ENCODE peak calls at places on chromosomes 11 and 22, in six cellular contexts. P, H, S, C, F and B are unnamed samples.

GRCh38 chr22:21032037-21032842 is at the start of gene SLC7A4:
- DNase-seq in F (peak), H (no peak), C (no peak), P (no peak), S (no peak), B (no peak)

GRCh38 chr11:10413268-10413667 is 41.8 kb upstream of the AMPD3 start:
- DNase-seq in F (peak), C (no peak), S (no peak), H (no peak), P (no peak), B (no peak)

GRCh38 chr11:62705880-62706831 is 1.1 kb downstream of the BSCL2 start:
- DNase-seq in P (peak), S (peak), F (peak), H (peak), C (peak), B (peak)

GRCh38 chr11:44018127-44018521 is 29.7 kb upstream of the ACCSL start:
- DNase-seq in H (no peak), F (no peak), S (no peak), P (peak), C (no peak), B (no peak)

GRCh38 chr11:17512101-17512500 is 32.1 kb downstream of the USH1C start:
- DNase-seq in C (no peak), P (no peak), H (no peak), F (no peak), S (no peak), B (no peak)

GRCh38 chr11:128502736-128503135 is 84.6 kb downstream of the ETS1 start:
- DNase-seq in H (peak), C (no peak), P (no peak), S (no peak), F (no peak), B (no peak)

GRCh38 chr22:43154887-43155536 is 3.7 kb downstream of the TSPO start:
- DNase-seq in S (peak), P (no peak), H (no peak), F (no peak), C (no peak), B (no peak)

GRCh38 chr11:21927628-21928027 is 265.3 kb upstream of the ANO5 start:
- DNase-seq in F (no peak), P (no peak), H (no peak), C (no peak), S (no peak), B (no peak)

GRCh38 chr11:8766993-8767374 is 84.4 kb downstream of the RPL27A start:
- DNase-seq in C (no peak), F (no peak), P (no peak), S (no peak), H (no peak), B (no peak)

GRCh38 chr22:44278234-44279058 is 34.3 kb downstream of the SHISAL1 start:
- DNase-seq in P (no peak), F (no peak), C (no peak), H (no peak), S (no peak), B (no peak)

GRCh38 chr22:49015993-49016908 is 811.4 kb downstream of the BRD1 start:
- DNase-seq in P (no peak), S (peak), H (no peak), F (no peak), C (no peak), B (no peak)

GRCh38 chr11:69134957-69135356 is 20.8 kb upstream of the SMIM38 start:
- DNase-seq in F (no peak), H (no peak), S (no peak), C (no peak), P (no peak), B (no peak)

GRCh38 chr11:124752471-124753100 is 531 bp upstream of the VSIG2 start:
- DNase-seq in P (no peak), C (no peak), S (no peak), H (no peak), F (no peak), B (no peak)

GRCh38 chr11:35288817-35289541 is 130.4 kb downstream of the SLC1A2 start:
- DNase-seq in S (no peak), C (no peak), F (no peak), P (no peak), H (peak), B (no peak)

GRCh38 chr11:77083553-77084245 is 16.9 kb downstream of the CAPN5 start:
- DNase-seq in P (no peak), F (no peak), S (peak), C (no peak), H (no peak), B (no peak)

GRCh38 chr22:39630721-39631120 is 60.2 kb downstream of the CACNA1I start:
- DNase-seq in C (no peak), S (no peak), F (no peak), P (no peak), H (no peak), B (no peak)

GRCh38 chr11:84260862-84261261 is 974.7 kb upstream of the CCDC90B start:
- DNase-seq in P (peak), S (no peak), F (no peak), H (peak), C (no peak), B (no peak)

GRCh38 chr11:44611687-44612437 is 46.4 kb downstream of the CD82 start:
- DNase-seq in F (peak), S (no peak), P (no peak), H (no peak), C (no peak), B (no peak)

GRCh38 chr11:204587-205109 is 2.6 kb downstream of the BET1L start:
- DNase-seq in S (peak), H (no peak), C (no peak), P (no peak), F (no peak), B (no peak)

GRCh38 chr22:43343262-43343988 is at the start of gene SCUBE1:
- DNase-seq in F (peak), S (peak), C (peak), P (peak), H (no peak), B (peak)

GRCh38 chr11:116646191-116646590 is 126.6 kb downstream of the BUD13 start:
- DNase-seq in H (no peak), C (no peak), P (no peak), S (no peak), F (no peak), B (no peak)

GRCh38 chr22:22943521-22944267 is 56.1 kb downstream of the IGLL5 start:
- DNase-seq in F (no peak), P (no peak), C (no peak), H (no peak), S (peak), B (no peak)

GRCh38 chr11:6988506-6988905 is 31.6 kb downstream of the ZNF214 start:
- DNase-seq in C (no peak), P (no peak), S (no peak), F (no peak), H (peak), B (no peak)

GRCh38 chr22:30338802-30339201 is 12.1 kb upstream of the TBC1D10A start:
- DNase-seq in H (no peak), C (no peak), P (no peak), S (no peak), F (no peak), B (no peak)

GRCh38 chr11:115422013-115422697 is 82.1 kb downstream of the CADM1 start:
- DNase-seq in F (no peak), C (no peak), S (no peak), H (no peak), P (no peak), B (no peak)

GRCh38 chr11:121295246-121296007 is 2.9 kb downstream of the SC5D start:
- DNase-seq in C (no peak), S (no peak), F (no peak), H (no peak), P (no peak), B (no peak)

GRCh38 chr11:638616-639323 is 1.7 kb downstream of the DRD4 start:
- DNase-seq in C (no peak), F (no peak), H (peak), S (no peak), P (no peak), B (no peak)

GRCh38 chr11:5712507-5712906 is 22.9 kb downstream of the TRIM22 start:
- DNase-seq in C (no peak), F (no peak), H (peak), S (no peak), P (no peak), B (no peak)

GRCh38 chr11:40281055-40281580 is 1178.3 kb downstream of the LRRC4C start:
- DNase-seq in F (no peak), S (no peak), P (no peak), H (peak), C (no peak), B (no peak)

GRCh38 chr22:24985824-24986214 is 33.3 kb downstream of the KIAA1671 start:
- DNase-seq in F (no peak), H (peak), S (no peak), C (no peak), P (no peak), B (no peak)

GRCh38 chr11:28756977-28757376 is 648.8 kb downstream of the METTL15 start:
- DNase-seq in H (peak), P (no peak), C (no peak), F (no peak), S (no peak), B (no peak)

GRCh38 chr11:3984896-3985295 is 109.7 kb upstream of the RRM1 start:
- DNase-seq in H (peak), P (no peak), S (no peak), F (peak), C (no peak), B (no peak)

GRCh38 chr11:125412177-125412496 is 83.9 kb downstream of the FEZ1 start:
- DNase-seq in P (no peak), S (no peak), F (no peak), H (no peak), C (no peak), B (no peak)

GRCh38 chr11:23236846-23237550 is 376.7 kb upstream of the CCDC179 start:
- DNase-seq in P (no peak), F (no peak), H (no peak), S (no peak), C (no peak), B (no peak)

GRCh38 chr11:92276773-92277172 is 52.2 kb downstream of the FAT3 start:
- DNase-seq in H (peak), P (no peak), C (no peak), S (no peak), F (no peak), B (no peak)